ENCODE peak calls at places on chromosomes 3 and 15, in six cellular contexts. One of them, this sample, is unnamed.

GRCh38 chr3:31752305-31753049 is 219.8 kb downstream of the STT3B start:
- DNase-seq in stimulated activated CD8-positive, alpha-beta memory T cell treated with anti-CD3 and anti-CD28 coated beads, Interleukin-7, amount 100 ng/mL, for 1 hour: no peak
- DNase-seq in type B pancreatic cell: no peak
- DNase-seq in LoVo: no peak
- DNase-seq in stimulated activated CD4-positive, alpha-beta T cell treated with anti-CD3 and anti-CD28 coated beads, Interleukin-1b, Interleukin-23, amount 100 ng/mL, for 4 hours: no peak
- DNase-seq in activated CD4-positive, alpha-beta T cell treated with anti-CD3 and anti-CD28 coated beads, Interleukin-2, amount 50 U/mL, for 48 hours: no peak
- DNase-seq in this sample: no peak

GRCh38 chr15:73965094-73965729 is 26.9 kb downstream of the STOML1 start:
- DNase-seq in stimulated activated CD8-positive, alpha-beta memory T cell treated with anti-CD3 and anti-CD28 coated beads, Interleukin-7, amount 100 ng/mL, for 1 hour: no peak
- DNase-seq in type B pancreatic cell: no peak
- DNase-seq in LoVo: no peak
- DNase-seq in stimulated activated CD4-positive, alpha-beta T cell treated with anti-CD3 and anti-CD28 coated beads, Interleukin-1b, Interleukin-23, amount 100 ng/mL, for 4 hours: peak; percentile 36
- DNase-seq in activated CD4-positive, alpha-beta T cell treated with anti-CD3 and anti-CD28 coated beads, Interleukin-2, amount 50 U/mL, for 48 hours: peak; percentile 77
- DNase-seq in this sample: no peak

GRCh38 chr3:20462723-20463122 is 276.7 kb upstream of the SGO1 start:
- DNase-seq in stimulated activated CD8-positive, alpha-beta memory T cell treated with anti-CD3 and anti-CD28 coated beads, Interleukin-7, amount 100 ng/mL, for 1 hour: no peak
- DNase-seq in type B pancreatic cell: no peak
- DNase-seq in LoVo: no peak
- DNase-seq in stimulated activated CD4-positive, alpha-beta T cell treated with anti-CD3 and anti-CD28 coated beads, Interleukin-1b, Interleukin-23, amount 100 ng/mL, for 4 hours: no peak
- DNase-seq in activated CD4-positive, alpha-beta T cell treated with anti-CD3 and anti-CD28 coated beads, Interleukin-2, amount 50 U/mL, for 48 hours: no peak
- DNase-seq in this sample: no peak

GRCh38 chr15:29925227-29926082 is 103.2 kb upstream of the TJP1 start:
- DNase-seq in stimulated activated CD8-positive, alpha-beta memory T cell treated with anti-CD3 and anti-CD28 coated beads, Interleukin-7, amount 100 ng/mL, for 1 hour: peak; percentile 13
- DNase-seq in type B pancreatic cell: peak; percentile 74
- DNase-seq in LoVo: peak; percentile 92
- DNase-seq in stimulated activated CD4-positive, alpha-beta T cell treated with anti-CD3 and anti-CD28 coated beads, Interleukin-1b, Interleukin-23, amount 100 ng/mL, for 4 hours: peak; percentile 19
- DNase-seq in activated CD4-positive, alpha-beta T cell treated with anti-CD3 and anti-CD28 coated beads, Interleukin-2, amount 50 U/mL, for 48 hours: peak; percentile 49
- DNase-seq in this sample: peak; percentile 85

GRCh38 chr3:191220908-191221307 is 21.9 kb downstream of the OSTN start:
- DNase-seq in stimulated activated CD8-positive, alpha-beta memory T cell treated with anti-CD3 and anti-CD28 coated beads, Interleukin-7, amount 100 ng/mL, for 1 hour: no peak
- DNase-seq in type B pancreatic cell: no peak
- DNase-seq in LoVo: no peak
- DNase-seq in stimulated activated CD4-positive, alpha-beta T cell treated with anti-CD3 and anti-CD28 coated beads, Interleukin-1b, Interleukin-23, amount 100 ng/mL, for 4 hours: no peak
- DNase-seq in activated CD4-positive, alpha-beta T cell treated with anti-CD3 and anti-CD28 coated beads, Interleukin-2, amount 50 U/mL, for 48 hours: no peak
- DNase-seq in this sample: peak; percentile 60

GRCh38 chr3:99670556-99670950 is 32.2 kb downstream of the COL8A1 start:
- DNase-seq in stimulated activated CD8-positive, alpha-beta memory T cell treated with anti-CD3 and anti-CD28 coated beads, Interleukin-7, amount 100 ng/mL, for 1 hour: no peak
- DNase-seq in type B pancreatic cell: no peak
- DNase-seq in LoVo: no peak
- DNase-seq in stimulated activated CD4-positive, alpha-beta T cell treated with anti-CD3 and anti-CD28 coated beads, Interleukin-1b, Interleukin-23, amount 100 ng/mL, for 4 hours: no peak
- DNase-seq in activated CD4-positive, alpha-beta T cell treated with anti-CD3 and anti-CD28 coated beads, Interleukin-2, amount 50 U/mL, for 48 hours: no peak
- DNase-seq in this sample: no peak

GRCh38 chr3:143128212-143128611 is 8.6 kb downstream of the CHST2 start:
- DNase-seq in stimulated activated CD8-positive, alpha-beta memory T cell treated with anti-CD3 and anti-CD28 coated beads, Interleukin-7, amount 100 ng/mL, for 1 hour: no peak
- DNase-seq in type B pancreatic cell: no peak
- DNase-seq in LoVo: no peak
- DNase-seq in stimulated activated CD4-positive, alpha-beta T cell treated with anti-CD3 and anti-CD28 coated beads, Interleukin-1b, Interleukin-23, amount 100 ng/mL, for 4 hours: no peak
- DNase-seq in activated CD4-positive, alpha-beta T cell treated with anti-CD3 and anti-CD28 coated beads, Interleukin-2, amount 50 U/mL, for 48 hours: no peak
- DNase-seq in this sample: no peak

GRCh38 chr15:23497710-23498111 is 50.7 kb upstream of the GOLGA6L2 start:
- DNase-seq in stimulated activated CD8-positive, alpha-beta memory T cell treated with anti-CD3 and anti-CD28 coated beads, Interleukin-7, amount 100 ng/mL, for 1 hour: no peak
- DNase-seq in type B pancreatic cell: no peak
- DNase-seq in LoVo: peak; percentile 25
- DNase-seq in stimulated activated CD4-positive, alpha-beta T cell treated with anti-CD3 and anti-CD28 coated beads, Interleukin-1b, Interleukin-23, amount 100 ng/mL, for 4 hours: no peak
- DNase-seq in activated CD4-positive, alpha-beta T cell treated with anti-CD3 and anti-CD28 coated beads, Interleukin-2, amount 50 U/mL, for 48 hours: no peak
- DNase-seq in this sample: peak; percentile 6

GRCh38 chr3:138186803-138187295 is 252 bp upstream of the ARMC8 start:
- DNase-seq in stimulated activated CD8-positive, alpha-beta memory T cell treated with anti-CD3 and anti-CD28 coated beads, Interleukin-7, amount 100 ng/mL, for 1 hour: peak; percentile 77
- DNase-seq in type B pancreatic cell: peak; percentile 88
- DNase-seq in LoVo: peak; percentile 93
- DNase-seq in stimulated activated CD4-positive, alpha-beta T cell treated with anti-CD3 and anti-CD28 coated beads, Interleukin-1b, Interleukin-23, amount 100 ng/mL, for 4 hours: peak; percentile 87
- DNase-seq in activated CD4-positive, alpha-beta T cell treated with anti-CD3 and anti-CD28 coated beads, Interleukin-2, amount 50 U/mL, for 48 hours: peak; percentile 88
- DNase-seq in this sample: peak; percentile 92

GRCh38 chr15:48449734-48450133 is 118.5 kb downstream of the DUT start:
- DNase-seq in stimulated activated CD8-positive, alpha-beta memory T cell treated with anti-CD3 and anti-CD28 coated beads, Interleukin-7, amount 100 ng/mL, for 1 hour: no peak
- DNase-seq in type B pancreatic cell: no peak
- DNase-seq in LoVo: no peak
- DNase-seq in stimulated activated CD4-positive, alpha-beta T cell treated with anti-CD3 and anti-CD28 coated beads, Interleukin-1b, Interleukin-23, amount 100 ng/mL, for 4 hours: no peak
- DNase-seq in activated CD4-positive, alpha-beta T cell treated with anti-CD3 and anti-CD28 coated beads, Interleukin-2, amount 50 U/mL, for 48 hours: no peak
- DNase-seq in this sample: no peak

GRCh38 chr15:52071570-52071969 is 41.0 kb downstream of the BCL2L10 start:
- DNase-seq in stimulated activated CD8-positive, alpha-beta memory T cell treated with anti-CD3 and anti-CD28 coated beads, Interleukin-7, amount 100 ng/mL, for 1 hour: no peak
- DNase-seq in type B pancreatic cell: no peak
- DNase-seq in LoVo: peak; percentile 57
- DNase-seq in stimulated activated CD4-positive, alpha-beta T cell treated with anti-CD3 and anti-CD28 coated beads, Interleukin-1b, Interleukin-23, amount 100 ng/mL, for 4 hours: no peak
- DNase-seq in activated CD4-positive, alpha-beta T cell treated with anti-CD3 and anti-CD28 coated beads, Interleukin-2, amount 50 U/mL, for 48 hours: no peak
- DNase-seq in this sample: no peak

GRCh38 chr3:20043398-20043797 is 3.2 kb downstream of the KAT2B start:
- DNase-seq in stimulated activated CD8-positive, alpha-beta memory T cell treated with anti-CD3 and anti-CD28 coated beads, Interleukin-7, amount 100 ng/mL, for 1 hour: no peak
- DNase-seq in type B pancreatic cell: no peak
- DNase-seq in LoVo: peak; percentile 68
- DNase-seq in stimulated activated CD4-positive, alpha-beta T cell treated with anti-CD3 and anti-CD28 coated beads, Interleukin-1b, Interleukin-23, amount 100 ng/mL, for 4 hours: peak; percentile 22
- DNase-seq in activated CD4-positive, alpha-beta T cell treated with anti-CD3 and anti-CD28 coated beads, Interleukin-2, amount 50 U/mL, for 48 hours: peak; percentile 45
- DNase-seq in this sample: no peak

GRCh38 chr3:58534592-58535494 is 2.1 kb downstream of the ACOX2 start:
- DNase-seq in stimulated activated CD8-positive, alpha-beta memory T cell treated with anti-CD3 and anti-CD28 coated beads, Interleukin-7, amount 100 ng/mL, for 1 hour: no peak
- DNase-seq in type B pancreatic cell: peak; percentile 48
- DNase-seq in LoVo: no peak
- DNase-seq in stimulated activated CD4-positive, alpha-beta T cell treated with anti-CD3 and anti-CD28 coated beads, Interleukin-1b, Interleukin-23, amount 100 ng/mL, for 4 hours: no peak
- DNase-seq in activated CD4-positive, alpha-beta T cell treated with anti-CD3 and anti-CD28 coated beads, Interleukin-2, amount 50 U/mL, for 48 hours: no peak
- DNase-seq in this sample: no peak

GRCh38 chr3:11803977-11804903 is 42.4 kb downstream of the TAMM41 start:
- DNase-seq in stimulated activated CD8-positive, alpha-beta memory T cell treated with anti-CD3 and anti-CD28 coated beads, Interleukin-7, amount 100 ng/mL, for 1 hour: no peak
- DNase-seq in type B pancreatic cell: no peak
- DNase-seq in LoVo: peak; percentile 62
- DNase-seq in stimulated activated CD4-positive, alpha-beta T cell treated with anti-CD3 and anti-CD28 coated beads, Interleukin-1b, Interleukin-23, amount 100 ng/mL, for 4 hours: no peak
- DNase-seq in activated CD4-positive, alpha-beta T cell treated with anti-CD3 and anti-CD28 coated beads, Interleukin-2, amount 50 U/mL, for 48 hours: no peak
- DNase-seq in this sample: peak; percentile 67

GRCh38 chr15:91783001-91783400 is 70.5 kb upstream of the SLCO3A1 start:
- DNase-seq in stimulated activated CD8-positive, alpha-beta memory T cell treated with anti-CD3 and anti-CD28 coated beads, Interleukin-7, amount 100 ng/mL, for 1 hour: no peak
- DNase-seq in type B pancreatic cell: no peak
- DNase-seq in LoVo: no peak
- DNase-seq in stimulated activated CD4-positive, alpha-beta T cell treated with anti-CD3 and anti-CD28 coated beads, Interleukin-1b, Interleukin-23, amount 100 ng/mL, for 4 hours: no peak
- DNase-seq in activated CD4-positive, alpha-beta T cell treated with anti-CD3 and anti-CD28 coated beads, Interleukin-2, amount 50 U/mL, for 48 hours: no peak
- DNase-seq in this sample: no peak

GRCh38 chr15:64438653-64439447 is 21.5 kb upstream of the ZNF609 start:
- DNase-seq in stimulated activated CD8-positive, alpha-beta memory T cell treated with anti-CD3 and anti-CD28 coated beads, Interleukin-7, amount 100 ng/mL, for 1 hour: no peak
- DNase-seq in type B pancreatic cell: no peak
- DNase-seq in LoVo: no peak
- DNase-seq in stimulated activated CD4-positive, alpha-beta T cell treated with anti-CD3 and anti-CD28 coated beads, Interleukin-1b, Interleukin-23, amount 100 ng/mL, for 4 hours: no peak
- DNase-seq in activated CD4-positive, alpha-beta T cell treated with anti-CD3 and anti-CD28 coated beads, Interleukin-2, amount 50 U/mL, for 48 hours: no peak
- DNase-seq in this sample: no peak

GRCh38 chr15:75065467-75065850 is 42.1 kb downstream of the PPCDC start:
- DNase-seq in stimulated activated CD8-positive, alpha-beta memory T cell treated with anti-CD3 and anti-CD28 coated beads, Interleukin-7, amount 100 ng/mL, for 1 hour: no peak
- DNase-seq in type B pancreatic cell: peak; percentile 51
- DNase-seq in LoVo: no peak
- DNase-seq in stimulated activated CD4-positive, alpha-beta T cell treated with anti-CD3 and anti-CD28 coated beads, Interleukin-1b, Interleukin-23, amount 100 ng/mL, for 4 hours: no peak
- DNase-seq in activated CD4-positive, alpha-beta T cell treated with anti-CD3 and anti-CD28 coated beads, Interleukin-2, amount 50 U/mL, for 48 hours: no peak
- DNase-seq in this sample: peak; percentile 27